ENCODE peak calls at places on chromosome 11, in five cellular contexts. One of them, this sample, is unnamed.

GRCh38 chr11:61187505-61188130 is 15.7 kb upstream of the PGA3 start:
- ATAC-seq in activated T-cell treated with anti-CD3 and anti-CD28 coated beads, Interleukin-2, amount 50 U/mL, for 72 hours: peak
- ATAC-seq in IMR-90: peak
- ATAC-seq in CD4-positive, alpha-beta T cell: peak
- ATAC-seq in naive thymus-derived CD8-positive, alpha-beta T cell: peak
- ATAC-seq in this sample: peak

GRCh38 chr11:61507962-61508824 is at the start of gene LRRC10B:
- ATAC-seq in CD4-positive, alpha-beta T cell: no peak
- ATAC-seq in activated T-cell treated with anti-CD3 and anti-CD28 coated beads, Interleukin-2, amount 50 U/mL, for 72 hours: peak
- ATAC-seq in naive thymus-derived CD8-positive, alpha-beta T cell: peak
- ATAC-seq in IMR-90: peak
- ATAC-seq in this sample: peak

GRCh38 chr11:12361650-12362049 is 15.7 kb upstream of the PARVA start:
- ATAC-seq in CD4-positive, alpha-beta T cell: no peak
- ATAC-seq in IMR-90: no peak
- ATAC-seq in naive thymus-derived CD8-positive, alpha-beta T cell: no peak
- ATAC-seq in activated T-cell treated with anti-CD3 and anti-CD28 coated beads, Interleukin-2, amount 50 U/mL, for 72 hours: no peak
- ATAC-seq in this sample: no peak

GRCh38 chr11:70312401-70313357 is 42.2 kb downstream of the PPFIA1 start:
- ATAC-seq in IMR-90: no peak
- ATAC-seq in activated T-cell treated with anti-CD3 and anti-CD28 coated beads, Interleukin-2, amount 50 U/mL, for 72 hours: no peak
- ATAC-seq in CD4-positive, alpha-beta T cell: no peak
- ATAC-seq in naive thymus-derived CD8-positive, alpha-beta T cell: no peak
- ATAC-seq in this sample: no peak

GRCh38 chr11:11230802-11231562 is 122.1 kb downstream of the CSNK2A3 start:
- ATAC-seq in CD4-positive, alpha-beta T cell: no peak
- ATAC-seq in activated T-cell treated with anti-CD3 and anti-CD28 coated beads, Interleukin-2, amount 50 U/mL, for 72 hours: no peak
- ATAC-seq in naive thymus-derived CD8-positive, alpha-beta T cell: no peak
- ATAC-seq in IMR-90: no peak
- ATAC-seq in this sample: no peak

GRCh38 chr11:14422052-14422813 is 63.2 kb upstream of the RRAS2 start:
- ATAC-seq in naive thymus-derived CD8-positive, alpha-beta T cell: no peak
- ATAC-seq in IMR-90: peak
- ATAC-seq in CD4-positive, alpha-beta T cell: no peak
- ATAC-seq in activated T-cell treated with anti-CD3 and anti-CD28 coated beads, Interleukin-2, amount 50 U/mL, for 72 hours: no peak
- ATAC-seq in this sample: no peak

GRCh38 chr11:79110308-79110707 is 330.5 kb downstream of the TENM4 start:
- ATAC-seq in activated T-cell treated with anti-CD3 and anti-CD28 coated beads, Interleukin-2, amount 50 U/mL, for 72 hours: no peak
- ATAC-seq in IMR-90: no peak
- ATAC-seq in naive thymus-derived CD8-positive, alpha-beta T cell: no peak
- ATAC-seq in CD4-positive, alpha-beta T cell: no peak
- ATAC-seq in this sample: no peak

GRCh38 chr11:91239359-91239758 is 985.3 kb upstream of the FAT3 start:
- ATAC-seq in activated T-cell treated with anti-CD3 and anti-CD28 coated beads, Interleukin-2, amount 50 U/mL, for 72 hours: no peak
- ATAC-seq in CD4-positive, alpha-beta T cell: no peak
- ATAC-seq in IMR-90: no peak
- ATAC-seq in naive thymus-derived CD8-positive, alpha-beta T cell: no peak
- ATAC-seq in this sample: no peak

GRCh38 chr11:22340803-22341581 is 2.8 kb downstream of the SLC17A6 start:
- ATAC-seq in activated T-cell treated with anti-CD3 and anti-CD28 coated beads, Interleukin-2, amount 50 U/mL, for 72 hours: no peak
- ATAC-seq in IMR-90: no peak
- ATAC-seq in CD4-positive, alpha-beta T cell: no peak
- ATAC-seq in naive thymus-derived CD8-positive, alpha-beta T cell: no peak
- ATAC-seq in this sample: no peak

GRCh38 chr11:97754976-97755375 is 1265.8 kb upstream of the CNTN5 start:
- ATAC-seq in IMR-90: no peak
- ATAC-seq in activated T-cell treated with anti-CD3 and anti-CD28 coated beads, Interleukin-2, amount 50 U/mL, for 72 hours: no peak
- ATAC-seq in CD4-positive, alpha-beta T cell: no peak
- ATAC-seq in naive thymus-derived CD8-positive, alpha-beta T cell: no peak
- ATAC-seq in this sample: no peak

GRCh38 chr11:69760319-69760718 is 14.8 kb downstream of the FGF4 start:
- ATAC-seq in CD4-positive, alpha-beta T cell: no peak
- ATAC-seq in activated T-cell treated with anti-CD3 and anti-CD28 coated beads, Interleukin-2, amount 50 U/mL, for 72 hours: no peak
- ATAC-seq in IMR-90: no peak
- ATAC-seq in naive thymus-derived CD8-positive, alpha-beta T cell: no peak
- ATAC-seq in this sample: no peak

GRCh38 chr11:15073361-15074205 is at the start of gene CALCB:
- ATAC-seq in CD4-positive, alpha-beta T cell: no peak
- ATAC-seq in activated T-cell treated with anti-CD3 and anti-CD28 coated beads, Interleukin-2, amount 50 U/mL, for 72 hours: peak
- ATAC-seq in naive thymus-derived CD8-positive, alpha-beta T cell: peak
- ATAC-seq in IMR-90: peak
- ATAC-seq in this sample: peak

GRCh38 chr11:37248145-37248544 is 650.1 kb upstream of the RAG2 start:
- ATAC-seq in activated T-cell treated with anti-CD3 and anti-CD28 coated beads, Interleukin-2, amount 50 U/mL, for 72 hours: no peak
- ATAC-seq in CD4-positive, alpha-beta T cell: no peak
- ATAC-seq in IMR-90: no peak
- ATAC-seq in naive thymus-derived CD8-positive, alpha-beta T cell: no peak
- ATAC-seq in this sample: no peak

GRCh38 chr11:72543849-72544535 is 109.7 kb upstream of the CLPB start:
- ATAC-seq in IMR-90: no peak
- ATAC-seq in naive thymus-derived CD8-positive, alpha-beta T cell: no peak
- ATAC-seq in activated T-cell treated with anti-CD3 and anti-CD28 coated beads, Interleukin-2, amount 50 U/mL, for 72 hours: peak
- ATAC-seq in CD4-positive, alpha-beta T cell: no peak
- ATAC-seq in this sample: peak

GRCh38 chr11:118689852-118690552 is 10.6 kb upstream of the TREH start:
- ATAC-seq in CD4-positive, alpha-beta T cell: peak
- ATAC-seq in naive thymus-derived CD8-positive, alpha-beta T cell: peak
- ATAC-seq in activated T-cell treated with anti-CD3 and anti-CD28 coated beads, Interleukin-2, amount 50 U/mL, for 72 hours: peak
- ATAC-seq in IMR-90: peak
- ATAC-seq in this sample: peak

GRCh38 chr11:102614485-102614884 is 10.6 kb downstream of the MMP20 start:
- ATAC-seq in activated T-cell treated with anti-CD3 and anti-CD28 coated beads, Interleukin-2, amount 50 U/mL, for 72 hours: no peak
- ATAC-seq in IMR-90: no peak
- ATAC-seq in CD4-positive, alpha-beta T cell: no peak
- ATAC-seq in naive thymus-derived CD8-positive, alpha-beta T cell: no peak
- ATAC-seq in this sample: no peak

GRCh38 chr11:65308281-65308891 is 6.3 kb upstream of the CDC42EP2 start:
- ATAC-seq in IMR-90: no peak
- ATAC-seq in activated T-cell treated with anti-CD3 and anti-CD28 coated beads, Interleukin-2, amount 50 U/mL, for 72 hours: peak
- ATAC-seq in naive thymus-derived CD8-positive, alpha-beta T cell: no peak
- ATAC-seq in CD4-positive, alpha-beta T cell: no peak
- ATAC-seq in this sample: no peak

GRCh38 chr11:67405688-67406339 is 1.9 kb downstream of the TBC1D10C start:
- ATAC-seq in naive thymus-derived CD8-positive, alpha-beta T cell: no peak
- ATAC-seq in CD4-positive, alpha-beta T cell: no peak
- ATAC-seq in activated T-cell treated with anti-CD3 and anti-CD28 coated beads, Interleukin-2, amount 50 U/mL, for 72 hours: no peak
- ATAC-seq in IMR-90: no peak
- ATAC-seq in this sample: no peak

GRCh38 chr11:37422511-37422910 is 824.5 kb upstream of the RAG2 start:
- ATAC-seq in CD4-positive, alpha-beta T cell: no peak
- ATAC-seq in activated T-cell treated with anti-CD3 and anti-CD28 coated beads, Interleukin-2, amount 50 U/mL, for 72 hours: no peak
- ATAC-seq in IMR-90: no peak
- ATAC-seq in naive thymus-derived CD8-positive, alpha-beta T cell: no peak
- ATAC-seq in this sample: no peak

GRCh38 chr11:30244255-30244654 is 13.4 kb downstream of the FSHB start:
- ATAC-seq in CD4-positive, alpha-beta T cell: no peak
- ATAC-seq in IMR-90: peak
- ATAC-seq in naive thymus-derived CD8-positive, alpha-beta T cell: no peak
- ATAC-seq in activated T-cell treated with anti-CD3 and anti-CD28 coated beads, Interleukin-2, amount 50 U/mL, for 72 hours: no peak
- ATAC-seq in this sample: peak

GRCh38 chr11:78291754-78292108 is 103.0 kb downstream of the USP35 start:
- ATAC-seq in IMR-90: no peak
- ATAC-seq in CD4-positive, alpha-beta T cell: no peak
- ATAC-seq in activated T-cell treated with anti-CD3 and anti-CD28 coated beads, Interleukin-2, amount 50 U/mL, for 72 hours: peak
- ATAC-seq in naive thymus-derived CD8-positive, alpha-beta T cell: no peak
- ATAC-seq in this sample: peak

GRCh38 chr11:65809496-65809895 is 22.6 kb downstream of the OVOL1 start:
- ATAC-seq in activated T-cell treated with anti-CD3 and anti-CD28 coated beads, Interleukin-2, amount 50 U/mL, for 72 hours: no peak
- ATAC-seq in CD4-positive, alpha-beta T cell: no peak
- ATAC-seq in IMR-90: no peak
- ATAC-seq in naive thymus-derived CD8-positive, alpha-beta T cell: no peak
- ATAC-seq in this sample: no peak

GRCh38 chr11:69172674-69173073 is 16.9 kb downstream of the SMIM38 start:
- ATAC-seq in CD4-positive, alpha-beta T cell: no peak
- ATAC-seq in IMR-90: peak
- ATAC-seq in naive thymus-derived CD8-positive, alpha-beta T cell: no peak
- ATAC-seq in activated T-cell treated with anti-CD3 and anti-CD28 coated beads, Interleukin-2, amount 50 U/mL, for 72 hours: no peak
- ATAC-seq in this sample: peak

GRCh38 chr11:112963368-112963955 is 2.2 kb downstream of the NCAM1 start:
- ATAC-seq in activated T-cell treated with anti-CD3 and anti-CD28 coated beads, Interleukin-2, amount 50 U/mL, for 72 hours: no peak
- ATAC-seq in IMR-90: no peak
- ATAC-seq in CD4-positive, alpha-beta T cell: no peak
- ATAC-seq in naive thymus-derived CD8-positive, alpha-beta T cell: no peak
- ATAC-seq in this sample: no peak

GRCh38 chr11:113023228-113023627 is 62.0 kb downstream of the NCAM1 start:
- ATAC-seq in CD4-positive, alpha-beta T cell: no peak
- ATAC-seq in naive thymus-derived CD8-positive, alpha-beta T cell: no peak
- ATAC-seq in IMR-90: no peak
- ATAC-seq in activated T-cell treated with anti-CD3 and anti-CD28 coated beads, Interleukin-2, amount 50 U/mL, for 72 hours: no peak
- ATAC-seq in this sample: no peak

GRCh38 chr11:128323381-128323780 is 264.0 kb downstream of the ETS1 start:
- ATAC-seq in activated T-cell treated with anti-CD3 and anti-CD28 coated beads, Interleukin-2, amount 50 U/mL, for 72 hours: peak
- ATAC-seq in IMR-90: peak
- ATAC-seq in CD4-positive, alpha-beta T cell: peak
- ATAC-seq in naive thymus-derived CD8-positive, alpha-beta T cell: no peak
- ATAC-seq in this sample: no peak

GRCh38 chr11:111513240-111513605 is 1.0 kb upstream of the BTG4 start:
- ATAC-seq in naive thymus-derived CD8-positive, alpha-beta T cell: peak
- ATAC-seq in activated T-cell treated with anti-CD3 and anti-CD28 coated beads, Interleukin-2, amount 50 U/mL, for 72 hours: peak
- ATAC-seq in CD4-positive, alpha-beta T cell: peak
- ATAC-seq in IMR-90: no peak
- ATAC-seq in this sample: peak

GRCh38 chr11:103730151-103730940 is 306.1 kb upstream of the DDI1 start:
- ATAC-seq in IMR-90: peak
- ATAC-seq in naive thymus-derived CD8-positive, alpha-beta T cell: no peak
- ATAC-seq in activated T-cell treated with anti-CD3 and anti-CD28 coated beads, Interleukin-2, amount 50 U/mL, for 72 hours: no peak
- ATAC-seq in CD4-positive, alpha-beta T cell: no peak
- ATAC-seq in this sample: no peak

GRCh38 chr11:19979519-19979845 is 180.8 kb downstream of the DBX1 start:
- ATAC-seq in IMR-90: no peak
- ATAC-seq in CD4-positive, alpha-beta T cell: no peak
- ATAC-seq in naive thymus-derived CD8-positive, alpha-beta T cell: no peak
- ATAC-seq in activated T-cell treated with anti-CD3 and anti-CD28 coated beads, Interleukin-2, amount 50 U/mL, for 72 hours: no peak
- ATAC-seq in this sample: no peak

GRCh38 chr11:117829369-117829725 is 4.8 kb upstream of the FXYD2 start:
- ATAC-seq in activated T-cell treated with anti-CD3 and anti-CD28 coated beads, Interleukin-2, amount 50 U/mL, for 72 hours: no peak
- ATAC-seq in CD4-positive, alpha-beta T cell: no peak
- ATAC-seq in IMR-90: no peak
- ATAC-seq in naive thymus-derived CD8-positive, alpha-beta T cell: no peak
- ATAC-seq in this sample: peak

GRCh38 chr11:43447124-43447523 is 88.4 kb downstream of the TTC17 start:
- ATAC-seq in IMR-90: no peak
- ATAC-seq in activated T-cell treated with anti-CD3 and anti-CD28 coated beads, Interleukin-2, amount 50 U/mL, for 72 hours: no peak
- ATAC-seq in CD4-positive, alpha-beta T cell: no peak
- ATAC-seq in naive thymus-derived CD8-positive, alpha-beta T cell: no peak
- ATAC-seq in this sample: no peak

GRCh38 chr11:117171648-117172051 is 6.9 kb upstream of the SIDT2 start:
- ATAC-seq in activated T-cell treated with anti-CD3 and anti-CD28 coated beads, Interleukin-2, amount 50 U/mL, for 72 hours: no peak
- ATAC-seq in CD4-positive, alpha-beta T cell: no peak
- ATAC-seq in IMR-90: peak
- ATAC-seq in naive thymus-derived CD8-positive, alpha-beta T cell: no peak
- ATAC-seq in this sample: no peak